ENCODE peak calls at places on chromosomes 6 and 20, in four cellular contexts. P is cardiac muscle cell, T is transverse colon, Y is pancreas. Z is an unnamed sample. For H3K36me3, the result is how much of the 10 kb centered on the place peaks cover.

GRCh38 chr6:152423216-152424103 is 213.7 kb downstream of the SYNE1 start:
- DNase-seq in P (no peak), T (no peak), Y (no peak), Z (no peak)

GRCh38 chr6:137795510-137795909 is 71.5 kb upstream of the TNFAIP3 start:
- DNase-seq in P (no peak), T (no peak), Y (no peak), Z (no peak)

GRCh38 chr6:151060742-151061100 is 179.0 kb upstream of the AKAP12 start:
- DNase-seq in P (no peak), T (no peak), Y (no peak), Z (no peak)

GRCh38 chr6:131861356-131861755 is 53.5 kb downstream of the ENPP1 start:
- DNase-seq in P (no peak), T (no peak), Y (no peak), Z (no peak)

GRCh38 chr20:59836768-59837167 is 96.7 kb downstream of the SYCP2 start:
- DNase-seq in P (peak), T (no peak), Y (no peak), Z (no peak)

GRCh38 chr6:134413241-134413643 is 95.3 kb upstream of the SGK1 start:
- DNase-seq in P (no peak), T (no peak), Y (no peak), Z (peak)

GRCh38 chr6:62466607-62467006 is 180.6 kb upstream of the KHDRBS2 start:
- DNase-seq in P (no peak), T (no peak), Y (no peak), Z (no peak)

GRCh38 chr6:106787327-106788196 is 158.2 kb downstream of the QRSL1 start:
- DNase-seq in P (no peak), T (no peak), Y (peak), Z (no peak)

GRCh38 chr20:24627926-24628325 is 158.5 kb downstream of the SYNDIG1 start:
- DNase-seq in P (no peak), T (no peak), Y (no peak), Z (no peak)

GRCh38 chr6:134368670-134369069 is 50.8 kb upstream of the SGK1 start:
- DNase-seq in P (no peak), T (peak), Y (no peak), Z (no peak)

GRCh38 chr6:118394106-118394505 is 154.0 kb upstream of the PLN start:
- DNase-seq in P (no peak), T (no peak), Y (no peak), Z (no peak)

GRCh38 chr20:24384865-24385264 is 84.6 kb upstream of the SYNDIG1 start:
- DNase-seq in P (no peak), T (no peak), Y (no peak), Z (no peak)

GRCh38 chr6:52984247-52984646 is 10.8 kb downstream of the GSTA4 start:
- DNase-seq in P (no peak), T (no peak), Y (no peak), Z (no peak)

DNA sequence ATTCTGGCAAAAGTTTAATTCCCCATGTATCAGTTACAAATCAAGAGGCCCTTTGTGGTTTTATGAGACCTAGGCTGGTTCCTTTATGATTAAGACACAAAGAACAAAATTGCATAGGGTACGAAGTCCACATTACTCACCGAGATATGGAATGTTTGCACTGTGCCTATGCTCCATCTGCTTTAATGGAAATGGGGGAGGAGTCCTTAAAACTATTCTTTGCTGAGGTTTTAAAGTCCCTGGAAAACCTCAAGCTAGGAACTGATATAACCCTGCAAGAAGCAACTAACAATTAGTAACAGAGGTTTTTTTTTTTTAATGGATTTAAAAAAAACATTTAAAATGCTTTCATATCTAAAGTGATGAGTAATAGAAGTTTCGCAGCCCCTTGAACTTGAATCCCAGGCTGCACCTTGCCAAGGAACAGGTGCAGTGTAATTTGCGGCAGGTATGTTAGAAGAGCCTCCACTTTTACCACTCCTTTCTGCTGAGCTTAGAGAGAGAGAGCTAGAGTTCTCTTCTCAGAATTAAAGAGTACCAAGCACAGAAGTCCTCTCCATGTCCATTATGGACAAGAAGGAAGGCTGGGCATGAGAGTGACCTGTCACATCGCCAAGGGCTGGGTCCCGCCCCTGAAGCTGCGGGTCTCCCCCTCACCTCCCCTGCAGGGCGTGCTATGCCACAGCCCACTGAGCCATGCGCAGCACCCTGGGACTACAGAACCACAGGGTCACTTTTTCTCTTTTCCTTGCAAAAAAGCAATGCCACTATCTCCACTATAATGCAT is 2.3 kb downstream of the SERPINB1 start:
- DNase-seq in P (no peak), T (peak), Y (no peak), Z (peak)
- H3K36me3 ChIP-seq in P (under half), T (under half), Y (under half), Z (under half)

GRCh38 chr6:166870602-166871208 is 85.6 kb downstream of the RNASET2 start:
- DNase-seq in P (no peak), T (no peak), Y (no peak), Z (no peak)
- H3K36me3 ChIP-seq in P (under half), T (under half), Y (under half), Z (under half)

GRCh38 chr20:47293524-47294157 is 62.9 kb downstream of the ZMYND8 start:
- DNase-seq in P (no peak), T (no peak), Y (no peak), Z (no peak)

GRCh38 chr20:47295921-47296426 is 60.5 kb downstream of the ZMYND8 start:
- DNase-seq in P (no peak), T (no peak), Y (no peak), Z (no peak)

GRCh38 chr20:47289989-47290388 is 66.5 kb downstream of the ZMYND8 start:
- DNase-seq in P (no peak), T (no peak), Y (no peak), Z (no peak)

GRCh38 chr20:47289096-47289495 is 67.4 kb downstream of the ZMYND8 start:
- DNase-seq in P (no peak), T (no peak), Y (no peak), Z (no peak)

DNA sequence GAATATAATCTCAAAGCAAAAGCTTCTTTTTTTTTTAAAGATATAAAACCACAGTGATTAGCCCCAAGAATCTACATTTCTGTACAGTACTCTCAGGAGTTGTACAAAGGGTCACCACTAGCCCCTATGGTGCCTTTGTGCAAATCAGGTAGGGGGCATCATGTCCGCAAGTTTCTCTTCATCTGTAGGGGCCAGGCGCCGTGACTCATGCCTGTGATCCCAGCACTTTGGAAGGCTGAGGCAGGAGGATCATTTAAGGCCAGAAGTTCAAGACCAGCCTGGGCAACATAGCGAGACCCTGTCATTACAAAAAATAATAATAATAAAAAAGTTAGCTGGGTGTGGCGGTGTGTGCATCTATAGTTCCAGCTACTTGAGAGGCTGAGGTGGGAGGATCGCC is 63.9 kb downstream of the ZMYND8 start:
- DNase-seq in P (no peak), T (no peak), Y (no peak), Z (no peak)
- H3K36me3 ChIP-seq in P (half or more), T (under half), Y (under half), Z (under half)

DNA sequence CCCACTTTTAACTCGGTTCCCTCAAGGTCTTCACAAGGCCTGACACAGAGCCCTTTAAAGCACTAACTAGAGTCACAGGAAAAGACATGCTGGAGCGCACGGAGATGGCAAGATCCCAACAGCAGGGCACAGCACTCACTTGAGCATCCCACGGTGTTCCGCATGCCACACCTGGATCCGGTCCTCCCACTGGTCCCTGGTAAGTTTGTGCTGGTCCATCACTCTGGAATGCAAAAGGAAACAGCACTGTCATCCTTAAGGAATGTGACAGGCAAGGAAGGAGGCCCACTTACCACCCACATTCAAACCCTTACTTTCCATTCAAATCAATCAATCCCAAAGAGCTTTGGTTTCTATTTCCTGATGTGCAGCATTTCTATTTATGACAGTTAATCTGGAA is 34.7 kb downstream of the EZR start:
- DNase-seq in P (no peak), T (no peak), Y (no peak), Z (no peak)
- H3K36me3 ChIP-seq in P (half or more), T (under half), Y (under half), Z (under half)

DNA sequence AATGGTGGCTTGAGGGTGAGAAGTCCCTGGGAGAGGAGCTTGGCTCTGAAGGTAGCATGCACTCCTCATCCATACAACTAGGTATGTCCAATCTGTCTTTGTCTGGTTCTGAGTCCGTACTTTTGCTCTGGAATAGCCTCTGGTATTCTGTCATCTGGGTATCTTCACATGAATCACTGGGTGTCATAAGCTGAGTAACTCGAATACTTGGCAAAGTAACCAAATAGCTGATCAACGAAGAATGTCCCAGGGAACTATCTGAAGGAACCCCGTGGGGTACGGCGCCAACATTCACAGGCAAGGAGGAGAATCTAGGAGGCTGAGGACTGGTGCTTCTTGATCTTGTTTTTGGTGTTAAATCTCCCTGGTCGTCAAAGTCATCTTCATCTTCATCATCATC is 184.8 kb downstream of the HIVEP2 start:
- DNase-seq in P (no peak), T (no peak), Y (no peak), Z (no peak)
- H3K36me3 ChIP-seq in P (under half), T (under half), Y (under half), Z (under half)

DNA sequence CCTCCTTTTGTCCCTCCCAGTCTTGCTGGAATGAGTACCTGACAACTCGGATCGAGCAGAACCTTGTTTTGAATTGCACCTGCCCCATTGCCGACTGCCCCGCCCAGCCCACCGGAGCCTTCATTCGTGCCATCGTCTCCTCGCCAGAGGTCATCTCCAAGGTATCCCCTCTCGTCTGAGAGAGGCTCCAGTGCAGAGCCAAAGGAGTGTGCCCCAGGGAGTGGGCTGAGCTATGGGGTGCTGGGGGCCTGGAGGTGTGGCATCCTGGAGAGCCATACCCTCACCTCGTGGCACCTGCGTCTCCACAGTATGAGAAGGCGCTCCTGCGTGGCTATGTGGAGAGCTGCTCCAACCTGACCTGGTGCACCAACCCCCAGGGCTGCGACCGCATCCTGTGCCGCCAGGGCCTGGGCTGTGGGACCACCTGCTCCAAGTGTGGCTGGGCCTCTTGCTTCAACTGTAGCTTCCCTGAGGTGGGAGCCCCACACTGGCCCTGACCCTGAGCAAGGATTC is 8.8 kb downstream of the DNPH1 start:
- DNase-seq in P (no peak), T (no peak), Y (no peak), Z (peak)
- H3K36me3 ChIP-seq in P (under half), T (under half), Y (under half), Z (under half)

DNA sequence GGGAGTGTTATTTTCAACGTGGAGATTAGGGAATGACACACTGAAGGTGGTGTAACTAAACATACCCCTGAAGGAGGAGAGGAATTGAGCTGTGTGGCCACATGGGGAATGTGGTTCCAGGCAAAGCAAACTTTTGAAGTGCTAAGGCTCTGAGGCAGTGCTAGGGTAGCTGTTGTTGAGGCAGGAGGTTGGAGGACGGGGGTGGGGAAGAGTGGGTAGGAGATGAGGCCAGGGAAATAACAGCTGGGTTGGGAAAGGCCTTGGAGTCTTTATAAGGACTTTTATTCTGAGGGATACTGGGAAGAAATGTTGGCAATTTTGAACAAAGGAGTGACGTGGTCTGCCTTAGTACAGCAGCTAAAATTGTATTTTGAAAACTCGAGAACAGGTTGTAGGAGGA is 13.0 kb downstream of the RPRD1B start:
- DNase-seq in P (no peak), T (no peak), Y (no peak), Z (no peak)
- H3K36me3 ChIP-seq in P (under half), T (under half), Y (under half), Z (under half)

GRCh38 chr20:31559704-31560093 is 45.4 kb upstream of the ID1 start:
- DNase-seq in P (no peak), T (no peak), Y (no peak), Z (no peak)
- H3K36me3 ChIP-seq in P (under half), T (under half), Y (under half), Z (under half)

GRCh38 chr6:49453221-49453620 is 9.8 kb downstream of the MMUT start:
- DNase-seq in P (peak), T (no peak), Y (no peak), Z (no peak)
- H3K36me3 ChIP-seq in P (half or more), T (under half), Y (under half), Z (under half)